ENCODE peak calls at places on chromosomes 4 and X, in ten cellular contexts. G is MM.1S, M is neural progenitor cell, X is A673, F is H1, Y is PC-3, R is fibroblast of lung, A is K562, D is HepG2, N is astrocyte. O is an unnamed sample. For H3K4me1, the result is how much of the 10 kb centered on the place peaks cover.

GRCh38 chr4:121072080-121072835 is at the start of gene NDNF:
- DNase-seq in Y (no peak), N (peak), F (no peak), G (peak), D (peak), R (peak), X (peak), A (no peak), M (peak), O (peak)

GRCh38 chr4:109816082-109816442 is 500 bp downstream of the GAR1 start:
- DNase-seq in N (no peak), R (no peak), G (peak), D (no peak), M (peak), A (peak), Y (no peak), X (no peak), F (no peak), O (peak)

GRCh38 chr4:106978046-106978774 is 57.9 kb downstream of the DKK2 start:
- DNase-seq in M (peak), X (no peak), F (peak), Y (no peak), N (no peak), R (no peak), D (no peak), A (no peak), G (peak), O (no peak)

GRCh38 chr4:177287298-177287697 is 22.4 kb upstream of the NEIL3 start:
- DNase-seq in A (no peak), D (no peak), G (no peak), N (no peak), F (no peak), R (no peak), M (no peak), Y (no peak), X (peak), O (no peak)

GRCh38 chr4:113958766-113959540 is 20.5 kb downstream of the ARSJ start:
- DNase-seq in G (no peak), N (peak), F (no peak), A (no peak), D (peak), M (no peak), X (peak), Y (peak), R (peak), O (peak)

GRCh38 chr4:113540859-113541258 is 220.7 kb downstream of the CAMK2D start:
- DNase-seq in F (no peak), G (no peak), N (peak), A (no peak), R (peak), X (no peak), D (no peak), M (no peak), Y (no peak), O (peak)

GRCh38 chr4:2596153-2596552 is 59.7 kb downstream of the FAM193A start:
- DNase-seq in X (peak), D (no peak), F (no peak), A (no peak), G (no peak), R (no peak), Y (no peak), M (no peak), N (no peak), O (no peak)

GRCh38 chrX:22249371-22249770 is 23.3 kb upstream of the CBLL2 start:
- DNase-seq in G (no peak), M (no peak), N (no peak), F (no peak), R (no peak), D (no peak), Y (no peak), A (no peak), X (no peak), O (no peak)

GRCh38 chr4:77797239-77797638 is 21.9 kb downstream of the CNOT6L start:
- DNase-seq in X (no peak), D (peak), M (no peak), Y (peak), A (no peak), F (no peak), N (no peak), R (no peak), G (no peak), O (no peak)

GRCh38 chr4:8222609-8223391 is 23.7 kb downstream of the SH3TC1 start:
- DNase-seq in R (no peak), Y (no peak), X (no peak), N (no peak), M (no peak), G (no peak), A (no peak), F (no peak), D (no peak), O (no peak)

GRCh38 chr4:38723726-38724506 is 58.9 kb downstream of the TLR10 start:
- DNase-seq in Y (no peak), G (no peak), F (no peak), N (peak), R (no peak), X (no peak), A (peak), D (peak), M (peak), O (peak)

GRCh38 chrX:37349131-37350033 is at the start of gene PRRG1:
- DNase-seq in G (peak), Y (peak), D (peak), N (peak), A (peak), X (peak), R (peak), F (peak), M (peak), O (peak)

GRCh38 chrX:44071847-44072545 is 98.8 kb upstream of the NDP start:
- DNase-seq in R (peak), N (peak), G (no peak), Y (peak), D (no peak), A (no peak), F (no peak), M (no peak), X (peak), O (peak)

GRCh38 chrX:27597506-27597905 is 7.4 kb downstream of the DCAF8L2 start:
- DNase-seq in G (no peak), Y (no peak), F (no peak), R (no peak), M (no peak), N (peak), A (no peak), X (no peak), D (no peak), O (no peak)

GRCh38 chr4:138050601-138051000 is 191.5 kb downstream of the SLC7A11 start:
- DNase-seq in X (peak), D (no peak), R (no peak), F (no peak), Y (no peak), A (no peak), G (no peak), N (no peak), M (peak), O (no peak)

GRCh38 chr4:38583102-38583501 is 80.9 kb upstream of the KLF3 start:
- DNase-seq in X (no peak), F (no peak), A (no peak), G (no peak), N (no peak), Y (no peak), R (no peak), M (no peak), D (no peak), O (no peak)

GRCh38 chr4:173264245-173264959 is 69.8 kb downstream of the HMGB2 start:
- DNase-seq in A (peak), M (peak), N (peak), G (peak), F (no peak), D (no peak), R (peak), Y (no peak), X (peak), O (no peak)

GRCh38 chr4:95377511-95377910 is 171.3 kb downstream of the UNC5C start:
- DNase-seq in M (no peak), A (no peak), R (no peak), G (no peak), N (no peak), X (no peak), Y (no peak), F (no peak), D (no peak), O (no peak)

GRCh38 chr4:143514432-143514831 is 930 bp downstream of the SMARCA5 start:
- DNase-seq in D (peak), R (peak), X (peak), F (peak), A (peak), N (peak), M (peak), G (peak), Y (peak), O (peak)

GRCh38 chr4:37051111-37051510 is 193.4 kb upstream of the NWD2 start:
- DNase-seq in N (no peak), D (no peak), F (no peak), X (no peak), G (no peak), Y (no peak), M (no peak), R (no peak), A (no peak), O (no peak)

GRCh38 chr4:39354178-39354503 is 12.0 kb downstream of the RFC1 start:
- DNase-seq in G (peak), R (no peak), Y (no peak), F (no peak), D (no peak), M (no peak), N (no peak), X (no peak), A (no peak), O (peak)

GRCh38 chr4:176404591-176404990 is 84.8 kb downstream of the SPCS3 start:
- DNase-seq in A (no peak), N (peak), M (no peak), D (no peak), G (no peak), R (peak), X (no peak), F (no peak), Y (peak), O (no peak)

GRCh38 chr4:124727331-124727730 is 14.8 kb upstream of the ANKRD50 start:
- DNase-seq in N (peak), D (no peak), F (no peak), R (peak), Y (peak), A (no peak), M (no peak), X (no peak), G (no peak), O (no peak)

GRCh38 chr4:1400861-1401408 is 5.3 kb downstream of the NKX1-1 start:
- DNase-seq in M (no peak), R (no peak), A (no peak), F (no peak), X (no peak), D (no peak), N (no peak), G (no peak), Y (no peak), O (no peak)

GRCh38 chr4:168797176-168797575 is 212.9 kb downstream of the CBR4 start:
- DNase-seq in R (peak), Y (peak), F (no peak), D (peak), N (peak), G (no peak), X (peak), M (no peak), A (no peak), O (no peak)

GRCh38 chr4:105902550-105903262 is 7.4 kb downstream of the NPNT start:
- DNase-seq in X (no peak), Y (no peak), M (no peak), N (no peak), D (no peak), A (no peak), R (no peak), G (no peak), F (no peak), O (no peak)

GRCh38 chr4:40307627-40308497 is 27.3 kb upstream of the CHRNA9 start:
- DNase-seq in F (no peak), M (no peak), R (no peak), D (no peak), N (no peak), X (peak), G (peak), Y (no peak), A (peak), O (no peak)

GRCh38 chr4:126441173-126441810 is 1126.5 kb downstream of the FAT4 start:
- DNase-seq in M (no peak), Y (no peak), N (no peak), F (no peak), R (no peak), A (no peak), D (no peak), G (no peak), X (no peak), O (no peak)

GRCh38 chr4:164894725-164895124 is 17.7 kb downstream of the APELA start:
- DNase-seq in G (no peak), M (no peak), F (no peak), A (no peak), R (no peak), N (no peak), X (no peak), D (no peak), Y (no peak), O (no peak)

GRCh38 chrX:85196319-85196718 is 47.3 kb downstream of the SATL1 start:
- DNase-seq in N (no peak), Y (no peak), G (no peak), X (no peak), F (no peak), M (no peak), R (no peak), D (no peak), A (no peak), O (no peak)

GRCh38 chrX:49053223-49054072 is 5.4 kb upstream of the CCDC120 start:
- DNase-seq in M (peak), R (peak), Y (peak), D (peak), X (peak), A (peak), F (no peak), N (no peak), G (peak), O (peak)

GRCh38 chr4:119725688-119726330 is 97.2 kb upstream of the PDE5A start:
- DNase-seq in D (no peak), A (no peak), G (no peak), X (no peak), R (peak), N (peak), M (no peak), F (peak), Y (no peak), O (peak)

GRCh38 chr4:6549445-6549844 is 25.5 kb upstream of the MAN2B2 start:
- DNase-seq in D (no peak), Y (no peak), X (no peak), G (no peak), M (no peak), F (no peak), R (no peak), N (no peak), A (no peak), O (no peak)

DNA sequence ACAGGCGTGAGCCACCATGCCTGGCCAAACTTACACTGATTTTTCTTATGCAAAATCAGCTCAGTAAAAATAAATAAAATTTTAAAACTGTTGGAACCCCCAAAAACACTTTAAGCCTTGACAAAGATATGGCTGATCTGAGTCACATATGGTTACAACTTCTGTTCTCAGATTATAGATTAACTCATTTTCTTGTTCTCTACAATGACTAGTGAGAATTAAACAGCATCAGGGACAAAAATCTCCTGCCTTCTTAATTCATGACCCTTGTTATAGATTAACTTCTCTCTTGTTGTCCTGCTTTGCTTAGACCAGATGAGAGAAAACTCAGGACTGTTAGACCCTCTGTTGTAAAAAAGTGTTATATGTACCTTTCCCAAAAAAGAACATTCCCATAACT is 24.2 kb upstream of the EXOC1L start:
- DNase-seq in A (no peak), F (no peak), N (no peak), X (no peak), D (no peak), R (no peak), M (no peak), G (no peak), Y (no peak), O (no peak)
- H3K4me1 ChIP-seq in A (under half), F (under half), N (under half), X (under half), D (under half), R (under half), M (under half), G (under half), Y (under half), O (under half)

DNA sequence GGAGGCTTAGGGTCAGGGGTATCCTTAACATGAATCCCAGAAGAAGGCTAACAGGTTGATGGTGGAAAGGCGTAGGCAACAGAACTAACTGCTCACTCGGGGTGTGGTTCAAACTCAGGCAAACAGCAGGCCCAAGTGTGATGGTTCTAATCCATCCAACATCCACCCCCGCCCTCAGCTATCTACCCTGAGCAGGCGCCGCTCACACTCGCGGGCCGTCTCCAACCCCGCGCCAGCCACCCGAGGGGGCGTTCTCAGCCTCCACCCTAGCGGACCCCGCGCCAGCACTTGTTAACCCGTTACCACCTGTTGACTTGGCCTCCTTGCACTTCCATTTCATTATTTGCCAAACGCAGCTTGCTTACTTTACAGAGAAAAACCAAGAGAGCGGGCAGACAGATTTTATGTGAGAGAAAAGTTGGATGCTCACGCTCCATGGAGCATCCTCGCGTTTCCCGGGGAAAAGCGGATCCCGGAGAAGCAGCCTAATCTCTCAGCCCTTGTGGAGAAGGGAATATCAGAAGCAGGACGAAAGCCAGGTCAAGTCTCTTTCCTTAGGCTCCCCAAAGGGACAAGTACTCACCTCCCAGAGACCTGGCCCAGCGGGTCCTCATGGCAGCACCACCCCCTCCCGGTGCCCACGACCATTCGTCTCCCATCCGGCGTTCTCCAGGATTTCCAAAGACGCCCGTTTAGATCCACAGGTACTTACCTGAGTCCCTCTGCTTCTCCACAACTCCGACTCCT is 757 bp downstream of the SNCA start:
- DNase-seq in X (no peak), Y (no peak), R (no peak), A (peak), N (no peak), M (peak), D (no peak), G (no peak), F (no peak), O (peak)
- TF ChIP-seq EZH2 in X (no peak), Y (no peak), R (peak), A (no peak), N (peak), M (peak), D (no peak), G (no peak), F (no peak), O (no peak)

GRCh38 chr4:76744253-76744921 is 153.6 kb downstream of the SOWAHB start:
- DNase-seq in R (peak), G (no peak), Y (peak), N (peak), D (no peak), X (peak), M (no peak), A (no peak), F (no peak), O (no peak)
- H3K4me1 ChIP-seq in R (under half), G (under half), Y (under half), N (under half), D (under half), X (under half), M (under half), A (under half), F (under half), O (under half)

GRCh38 chrX:2324116-2324515 is 176.7 kb downstream of the DHRSX start:
- DNase-seq in A (no peak), X (no peak), Y (no peak), R (no peak), D (no peak), G (no peak), M (no peak), F (no peak), N (no peak), O (no peak)
- TF ChIP-seq EZH2 in A (no peak), X (no peak), Y (no peak), R (no peak), D (no peak), G (no peak), M (no peak), F (no peak), N (no peak), O (no peak)

GRCh38 chr4:104020641-104021040 is 300.9 kb upstream of the TACR3 start:
- DNase-seq in X (no peak), F (no peak), M (no peak), R (no peak), D (no peak), Y (no peak), N (no peak), A (no peak), G (no peak), O (no peak)

GRCh38 chr4:104022871-104023270 is 303.1 kb upstream of the TACR3 start:
- DNase-seq in M (peak), N (no peak), D (no peak), Y (no peak), F (no peak), X (no peak), A (no peak), R (no peak), G (no peak), O (no peak)

GRCh38 chr4:104015680-104016079 is 295.9 kb upstream of the TACR3 start:
- DNase-seq in M (peak), N (no peak), G (peak), X (peak), D (peak), A (no peak), Y (peak), F (no peak), R (no peak), O (peak)

GRCh38 chr4:104017213-104017612 is 297.4 kb upstream of the TACR3 start:
- DNase-seq in X (no peak), R (no peak), G (no peak), Y (no peak), A (no peak), F (no peak), M (no peak), N (no peak), D (no peak), O (no peak)
- H3K4me1 ChIP-seq in X (under half), R (under half), G (under half), Y (under half), A (under half), F (under half), M (under half), N (under half), D (under half), O (under half)

DNA sequence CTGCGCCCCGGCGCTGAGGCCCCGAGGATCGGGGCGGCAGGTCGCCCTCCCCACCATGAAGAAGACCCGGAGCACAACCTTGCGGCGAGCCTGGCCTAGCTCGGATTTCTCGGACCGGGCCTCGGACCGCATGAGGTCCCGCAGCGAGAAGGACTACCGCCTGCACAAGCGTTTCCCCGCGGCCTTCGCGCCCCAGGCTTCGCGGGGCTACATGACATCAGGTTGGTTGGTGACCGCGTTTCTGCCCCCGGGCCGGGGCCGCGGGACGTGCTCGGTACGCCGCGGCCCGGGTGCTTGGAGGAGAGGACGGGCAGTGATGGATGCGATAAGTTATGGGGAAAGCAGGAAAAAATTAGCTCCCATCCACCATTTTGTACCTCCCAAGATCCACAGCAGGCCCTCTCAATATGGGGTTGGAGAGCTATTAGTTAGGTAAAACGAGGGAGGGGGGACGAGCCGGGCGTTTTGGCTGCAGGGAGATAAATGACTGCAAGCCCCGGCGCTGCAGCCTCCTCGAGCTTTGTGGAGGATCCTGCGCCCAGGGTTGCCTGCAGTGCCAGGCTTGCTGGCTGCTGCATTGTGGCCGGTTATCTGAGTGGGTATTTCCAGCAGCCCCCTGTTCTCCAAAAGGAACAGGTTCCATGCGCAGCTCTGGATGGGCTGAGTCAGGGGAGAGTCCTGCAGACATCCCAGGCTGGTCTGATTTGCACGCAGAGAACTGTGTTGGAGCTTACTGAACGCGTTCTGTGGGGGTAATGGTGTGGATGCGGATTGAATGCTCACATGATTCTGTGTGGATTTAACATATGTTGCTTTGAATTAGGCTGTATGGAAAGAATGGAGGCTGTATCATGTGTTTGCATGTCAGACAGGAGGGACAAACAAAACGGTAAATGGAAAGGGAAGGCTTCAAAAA is 1.9 kb downstream of the STOX2 start:
- DNase-seq in D (no peak), M (peak), F (no peak), Y (no peak), G (no peak), N (no peak), X (peak), R (peak), A (no peak), O (peak)
- TF ChIP-seq EZH2 in D (no peak), M (no peak), F (peak), Y (no peak), G (no peak), N (peak), X (peak), R (no peak), A (no peak), O (peak)